ENCODE peak calls at places on chromosomes 13 and 19, in ten cellular contexts. E is esophagus squamous epithelium; F is WTC11; M is dorsolateral prefrontal cortex; O is lower leg skin; V is CD8-positive, alpha-beta T cell; A is heart right ventricle; C is glutamatergic neuron; D is cardiac muscle cell; P is AG09309. B is an unnamed sample.

GRCh38 chr19:6141217-6141616 is 5.8 kb downstream of the ACSBG2 start:
- DNase-seq in E (no peak), F (no peak), M (no peak), O (no peak), V (no peak), A (no peak), C (no peak), D (no peak), P (no peak), B (no peak)

GRCh38 chr19:41263042-41263849 is 926 bp upstream of the HNRNPUL1 start:
- DNase-seq in E (no peak), F (peak), M (peak), O (peak), V (peak), A (peak), C (peak), D (peak), P (peak), B (peak)

GRCh38 chr13:48507024-48507423 is 25.9 kb downstream of the RCBTB2 start:
- DNase-seq in E (no peak), F (no peak), M (no peak), O (peak), V (no peak), A (no peak), C (no peak), D (no peak), P (no peak), B (no peak)

GRCh38 chr13:44274838-44275237 is 98.8 kb upstream of the SERP2 start:
- DNase-seq in E (no peak), F (no peak), M (no peak), O (peak), V (peak), A (no peak), C (no peak), D (peak), P (no peak), B (no peak)

GRCh38 chr13:97313481-97313880 is 91.3 kb downstream of the MBNL2 start:
- DNase-seq in E (no peak), F (no peak), M (no peak), O (no peak), V (no peak), A (no peak), C (no peak), D (no peak), P (no peak), B (no peak)

GRCh38 chr13:50422181-50423148 is 407.2 kb downstream of the KCNRG start:
- DNase-seq in E (no peak), F (no peak), M (no peak), O (no peak), V (no peak), A (no peak), C (no peak), D (no peak), P (no peak), B (no peak)

GRCh38 chr19:39941615-39942507 is 7.4 kb upstream of the FCGBP start:
- DNase-seq in E (no peak), F (no peak), M (no peak), O (no peak), V (peak), A (no peak), C (no peak), D (no peak), P (no peak), B (no peak)

GRCh38 chr19:6218497-6219146 is 61.2 kb downstream of the MLLT1 start:
- DNase-seq in E (peak), F (peak), M (peak), O (peak), V (peak), A (peak), C (peak), D (peak), P (peak), B (peak)

GRCh38 chr13:30052127-30052526 is 201.7 kb upstream of the UBL3 start:
- DNase-seq in E (no peak), F (peak), M (no peak), O (no peak), V (no peak), A (no peak), C (peak), D (no peak), P (no peak), B (peak)

GRCh38 chr19:33424181-33424580 is 50.7 kb downstream of the CEBPG start:
- DNase-seq in E (no peak), F (no peak), M (no peak), O (no peak), V (no peak), A (no peak), C (no peak), D (no peak), P (no peak), B (no peak)

GRCh38 chr19:6216236-6216995 is 63.4 kb downstream of the MLLT1 start:
- DNase-seq in E (no peak), F (no peak), M (no peak), O (no peak), V (no peak), A (peak), C (peak), D (no peak), P (no peak), B (no peak)

GRCh38 chr19:7897289-7897688 is 6.4 kb upstream of the MAP2K7 start:
- DNase-seq in E (no peak), F (no peak), M (no peak), O (no peak), V (no peak), A (no peak), C (no peak), D (no peak), P (no peak), B (no peak)

GRCh38 chr13:36915106-36915505 is 4.9 kb downstream of the SMAD9 start:
- DNase-seq in E (no peak), F (no peak), M (no peak), O (no peak), V (no peak), A (no peak), C (no peak), D (no peak), P (no peak), B (no peak)

GRCh38 chr13:69565334-69565733 is 542.3 kb upstream of the ATXN8OS start:
- DNase-seq in E (no peak), F (peak), M (no peak), O (no peak), V (no peak), A (no peak), C (peak), D (no peak), P (no peak), B (peak)

GRCh38 chr13:107296804-107297203 is 728.9 kb upstream of the ARGLU1 start:
- DNase-seq in E (no peak), F (no peak), M (no peak), O (no peak), V (no peak), A (no peak), C (no peak), D (no peak), P (no peak), B (no peak)

GRCh38 chr19:18317998-18318800 is 4.7 kb downstream of the LSM4 start:
- DNase-seq in E (no peak), F (no peak), M (no peak), O (no peak), V (peak), A (peak), C (no peak), D (no peak), P (no peak), B (peak)

GRCh38 chr13:111967572-111968201 is 99.3 kb upstream of the SOX1 start:
- DNase-seq in E (no peak), F (no peak), M (peak), O (peak), V (no peak), A (no peak), C (no peak), D (no peak), P (no peak), B (no peak)

GRCh38 chr13:112178769-112179168 is 111.8 kb downstream of the SOX1 start:
- DNase-seq in E (no peak), F (no peak), M (no peak), O (peak), V (no peak), A (no peak), C (no peak), D (no peak), P (no peak), B (no peak)

GRCh38 chr19:40424637-40425449 is 949 bp downstream of the SERTAD1 start:
- DNase-seq in E (no peak), F (no peak), M (no peak), O (no peak), V (no peak), A (no peak), C (no peak), D (peak), P (no peak), B (no peak)

GRCh38 chr19:12783226-12783848 is 7.9 kb upstream of the JUNB start:
- DNase-seq in E (no peak), F (no peak), M (no peak), O (no peak), V (no peak), A (peak), C (no peak), D (no peak), P (no peak), B (no peak)

GRCh38 chr19:9431475-9431874 is 3.9 kb downstream of the ZNF266 start:
- DNase-seq in E (no peak), F (peak), M (no peak), O (no peak), V (peak), A (peak), C (peak), D (peak), P (no peak), B (peak)

GRCh38 chr13:111318396-111318795 is 2.0 kb upstream of the TEX29 start:
- DNase-seq in E (no peak), F (no peak), M (no peak), O (no peak), V (no peak), A (no peak), C (no peak), D (no peak), P (no peak), B (no peak)

DNA sequence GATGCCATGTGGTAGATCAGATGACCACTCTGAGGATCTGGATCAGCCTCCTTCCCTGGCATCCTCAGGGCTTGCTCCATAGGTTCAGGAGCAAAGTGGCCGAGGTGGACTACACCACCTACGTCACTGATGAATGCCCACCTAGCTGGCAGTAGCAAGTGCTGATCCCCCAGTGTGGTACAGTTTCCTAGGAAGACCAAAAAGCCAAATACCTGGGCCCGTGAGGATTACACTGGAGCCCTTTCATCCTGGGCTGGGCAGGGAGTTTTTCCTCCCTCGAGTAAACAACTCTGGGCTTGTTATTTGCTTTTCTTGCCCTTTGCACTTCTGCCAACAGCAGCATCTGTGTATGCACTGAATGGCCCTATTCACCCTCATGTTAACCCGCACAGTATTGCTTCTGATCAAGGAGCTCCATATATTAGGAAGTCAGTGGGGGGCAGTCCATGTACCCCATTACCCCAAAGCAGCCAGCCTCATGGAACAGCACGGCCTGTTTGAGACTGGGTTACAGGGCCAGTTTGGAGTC is 3.3 kb upstream of the MYADM start:
- DNase-seq in E (no peak), F (no peak), M (no peak), O (no peak), V (no peak), A (no peak), C (no peak), D (no peak), P (no peak), B (no peak)
- TF ChIP-seq CTCF in E (no peak), F (no peak), M (no peak), O (no peak), V (no peak), A (no peak), C (no peak), D (no peak), P (no peak), B (no peak)

GRCh38 chr13:40749327-40749726 is 21.7 kb downstream of the MRPS31 start:
- DNase-seq in E (no peak), F (no peak), M (no peak), O (no peak), V (no peak), A (no peak), C (no peak), D (no peak), P (no peak), B (no peak)
- TF ChIP-seq CTCF in E (no peak), F (no peak), M (no peak), O (no peak), V (peak), A (no peak), C (no peak), D (peak), P (no peak), B (peak)

DNA sequence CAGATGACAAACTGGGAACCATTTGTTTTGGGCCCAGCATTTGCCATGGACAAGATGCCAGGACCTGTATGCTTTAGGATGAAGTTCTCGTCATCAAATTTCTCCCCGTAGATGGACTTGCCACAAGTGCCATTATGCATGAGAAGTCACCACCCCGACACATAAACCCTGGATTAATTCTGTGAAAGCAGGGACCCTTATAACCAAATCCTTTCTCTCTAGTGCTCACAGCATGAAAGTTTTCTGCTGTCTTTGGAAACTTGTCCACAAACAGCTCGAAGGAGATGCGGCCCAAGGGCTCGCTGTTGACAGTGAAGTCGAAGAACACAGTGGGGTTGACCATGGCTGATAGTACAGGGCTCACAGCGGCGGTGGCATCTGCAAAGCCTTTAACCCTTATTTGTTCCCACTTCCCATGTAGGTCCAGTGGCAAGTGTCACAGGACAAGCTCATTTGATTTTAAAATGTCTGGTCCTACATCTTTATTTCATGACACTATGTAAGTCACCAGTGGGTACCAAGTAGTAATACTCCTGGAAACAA is 75.2 kb upstream of the MIR17HG start:
- DNase-seq in E (no peak), F (no peak), M (no peak), O (no peak), V (no peak), A (no peak), C (no peak), D (no peak), P (no peak), B (no peak)
- TF ChIP-seq CTCF in E (no peak), F (no peak), M (no peak), O (no peak), V (no peak), A (no peak), C (no peak), D (no peak), P (no peak), B (no peak)

DNA sequence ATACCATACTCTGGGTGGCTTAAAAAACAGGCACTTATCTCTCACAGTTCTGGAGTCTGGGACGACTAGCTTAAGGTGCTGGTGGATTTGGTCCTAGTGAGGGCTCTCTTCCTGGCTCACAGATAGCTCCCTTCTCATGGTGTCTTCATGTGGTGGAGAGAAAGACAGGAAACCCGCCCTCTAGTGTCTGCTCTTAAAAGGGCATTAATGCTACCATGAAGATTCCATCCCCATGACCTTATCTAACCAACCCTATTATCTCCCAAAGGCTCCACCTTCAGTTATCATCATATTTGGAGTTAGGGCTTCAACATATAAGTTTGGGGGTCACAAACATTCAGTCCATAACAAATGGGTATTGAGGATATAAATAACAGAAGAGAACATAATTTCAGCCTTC is 139.4 kb downstream of the HS6ST3 start:
- DNase-seq in E (no peak), F (no peak), M (no peak), O (no peak), V (no peak), A (no peak), C (no peak), D (peak), P (no peak), B (peak)
- TF ChIP-seq CTCF in E (no peak), F (peak), M (peak), O (no peak), V (no peak), A (peak), C (peak), D (peak), P (no peak), B (peak)

DNA sequence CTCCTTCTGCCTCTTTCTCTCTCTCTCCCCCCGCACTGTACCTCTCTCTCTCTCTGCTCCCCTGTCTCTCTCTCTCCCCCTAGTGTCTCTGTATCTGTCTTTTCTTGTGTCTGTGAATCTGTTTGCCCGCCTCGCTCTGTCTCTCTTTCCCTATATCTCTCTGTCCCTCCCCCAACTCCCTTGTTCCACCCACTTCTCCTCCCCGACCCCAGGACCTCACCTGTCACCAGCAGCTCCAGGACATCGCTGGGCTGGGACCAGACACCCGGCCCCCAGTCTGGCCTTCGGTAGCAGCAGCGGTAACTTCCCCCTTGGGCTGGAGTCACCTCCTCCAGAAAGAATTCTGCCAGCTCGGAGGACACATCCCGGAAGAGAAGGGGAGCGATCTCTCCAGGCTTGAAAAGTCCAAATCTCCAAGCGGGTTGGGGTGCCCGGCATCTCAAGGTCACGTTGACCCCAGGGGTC is 3.9 kb downstream of the OSCAR start:
- DNase-seq in E (no peak), F (peak), M (no peak), O (no peak), V (no peak), A (no peak), C (no peak), D (no peak), P (peak), B (no peak)
- TF ChIP-seq CTCF in E (peak), F (no peak), M (no peak), O (no peak), V (no peak), A (no peak), C (no peak), D (peak), P (peak), B (no peak)

DNA sequence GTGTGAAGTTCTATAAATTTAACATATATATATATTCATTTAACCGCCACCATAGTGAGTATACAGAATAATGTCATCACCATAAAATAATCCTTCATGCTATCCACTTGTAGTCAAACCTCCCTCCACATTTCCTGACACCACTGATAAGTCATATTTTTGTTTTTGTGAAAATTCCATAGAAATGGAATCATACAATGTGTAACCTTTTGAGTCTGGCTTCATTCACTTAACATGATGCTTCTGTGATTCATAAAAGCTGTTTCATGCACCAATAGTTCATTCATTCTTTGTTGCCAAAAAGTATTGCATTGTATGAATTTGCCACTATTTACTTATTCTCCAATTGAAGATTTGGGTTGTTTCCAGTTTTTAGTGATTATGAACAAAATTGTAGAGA is 497.5 kb upstream of the PCDH20 start:
- DNase-seq in E (no peak), F (no peak), M (no peak), O (no peak), V (no peak), A (no peak), C (no peak), D (no peak), P (no peak), B (no peak)
- TF ChIP-seq CTCF in E (no peak), F (no peak), M (no peak), O (no peak), V (no peak), A (no peak), C (no peak), D (no peak), P (no peak), B (no peak)

GRCh38 chr19:19515764-19516519 is at the start of gene NDUFA13:
- DNase-seq in E (peak), F (peak), M (peak), O (peak), V (peak), A (peak), C (peak), D (peak), P (peak), B (peak)
- TF ChIP-seq CTCF in E (no peak), F (no peak), M (peak), O (no peak), V (no peak), A (no peak), C (no peak), D (peak), P (no peak), B (no peak)

GRCh38 chr19:38769635-38770211 is 3.6 kb downstream of the LGALS7 start:
- DNase-seq in E (peak), F (peak), M (peak), O (peak), V (peak), A (peak), C (peak), D (peak), P (no peak), B (peak)
- TF ChIP-seq CTCF in E (peak), F (peak), M (peak), O (peak), V (peak), A (peak), C (peak), D (peak), P (peak), B (peak)

GRCh38 chr19:19384486-19384885 is 21.0 kb upstream of the GATAD2A start:
- DNase-seq in E (no peak), F (no peak), M (no peak), O (no peak), V (no peak), A (no peak), C (no peak), D (no peak), P (no peak), B (no peak)

GRCh38 chr19:19387108-19387507 is 18.4 kb upstream of the GATAD2A start:
- DNase-seq in E (no peak), F (no peak), M (no peak), O (no peak), V (no peak), A (no peak), C (no peak), D (no peak), P (no peak), B (no peak)

GRCh38 chr19:19385900-19386339 is 19.6 kb upstream of the GATAD2A start:
- DNase-seq in E (no peak), F (peak), M (no peak), O (peak), V (no peak), A (no peak), C (peak), D (peak), P (no peak), B (peak)

GRCh38 chr19:19385131-19385899 is 20.2 kb upstream of the GATAD2A start:
- DNase-seq in E (peak), F (peak), M (peak), O (peak), V (peak), A (peak), C (peak), D (peak), P (peak), B (peak)

DNA sequence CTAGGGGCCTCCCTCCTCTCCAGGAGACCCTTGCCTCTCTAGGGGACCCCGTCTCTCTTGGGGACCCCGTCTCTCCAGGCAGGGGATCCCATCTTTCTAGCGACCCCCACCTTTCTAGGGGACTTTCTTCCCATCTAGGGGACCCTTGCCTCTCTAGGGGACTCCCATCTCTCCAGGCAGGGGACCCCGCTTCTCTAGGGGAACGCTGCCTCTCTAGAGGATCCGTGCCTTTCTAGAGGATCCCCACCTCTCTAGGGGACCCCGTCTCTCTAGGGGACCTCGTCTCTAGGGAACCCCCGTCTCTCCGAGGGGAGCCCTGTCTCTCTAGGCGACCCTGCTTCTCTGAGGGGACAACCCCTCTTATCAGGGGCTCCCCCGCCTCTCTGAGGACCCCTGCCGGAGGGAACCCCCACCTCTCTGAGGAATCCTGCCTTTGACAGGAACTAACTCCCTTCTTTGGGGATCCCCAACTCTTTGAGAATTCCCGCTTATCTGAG is 19.1 kb upstream of the GATAD2A start:
- DNase-seq in E (no peak), F (no peak), M (no peak), O (no peak), V (no peak), A (no peak), C (no peak), D (no peak), P (no peak), B (no peak)
- TF ChIP-seq CTCF in E (no peak), F (no peak), M (no peak), O (no peak), V (no peak), A (no peak), C (no peak), D (peak), P (no peak), B (no peak)